ENCODE peak calls at places on chromosomes 16 and 17, in ten cellular contexts. M is SJCRH30, D is H54, V is iris pigment epithelial cell, Y is AG10803, O is ascending aorta, A is T-helper 17 cell, R is stromal cell of bone marrow, S is neural crest cell, W is memory B cell. J is an unnamed sample.

GRCh38 chr16:5582529-5582928 is 484.9 kb upstream of the EEF2KMT start:
- DNase-seq in M (no peak), D (no peak), V (no peak), Y (no peak), O (no peak), A (no peak), R (no peak), S (no peak), W (no peak), J (no peak)

GRCh38 chr17:41334899-41335298 is 15.7 kb downstream of the KRT33A start:
- DNase-seq in M (no peak), D (no peak), V (no peak), Y (no peak), O (no peak), A (no peak), R (no peak), S (no peak), W (no peak), J (no peak)

GRCh38 chr16:58399718-58400633 is 7.7 kb downstream of the GINS3 start:
- DNase-seq in M (peak; percentile 27), D (no peak), V (no peak), Y (no peak), O (no peak), A (no peak), R (no peak), S (no peak), W (no peak), J (no peak)

GRCh38 chr16:56424791-56425438 is 430 bp downstream of the AMFR start:
- DNase-seq in M (peak; percentile 55), D (peak; percentile 14), V (no peak), Y (peak; percentile 5), O (peak; percentile 67), A (peak; percentile 15), R (no peak), S (peak; percentile 36), W (peak; percentile 21), J (no peak)

GRCh38 chr17:38628441-38628840 is 22.7 kb upstream of the SRCIN1 start:
- DNase-seq in M (peak; percentile 28), D (no peak), V (peak; percentile 14), Y (peak; percentile 6), O (peak; percentile 7), A (no peak), R (no peak), S (no peak), W (no peak), J (no peak)

GRCh38 chr16:57388359-57389086 is 16.0 kb upstream of the CCL17 start:
- DNase-seq in M (peak; percentile 33), D (no peak), V (no peak), Y (no peak), O (no peak), A (no peak), R (no peak), S (no peak), W (no peak), J (no peak)

GRCh38 chr16:31084584-31085298 is 4.0 kb downstream of the PRSS53 start:
- DNase-seq in M (peak; percentile 80), D (no peak), V (no peak), Y (no peak), O (no peak), A (no peak), R (no peak), S (no peak), W (no peak), J (no peak)

GRCh38 chr17:64182325-64183012 is 52.5 kb upstream of the ERN1 start:
- DNase-seq in M (no peak), D (no peak), V (no peak), Y (no peak), O (no peak), A (no peak), R (no peak), S (no peak), W (no peak), J (no peak)

GRCh38 chr17:73820686-73821448 is 176.6 kb upstream of the SDK2 start:
- DNase-seq in M (peak; percentile 31), D (no peak), V (no peak), Y (peak; percentile 34), O (no peak), A (no peak), R (no peak), S (peak; percentile 18), W (no peak), J (peak; percentile 49)

GRCh38 chr16:69190598-69190997 is 3.6 kb downstream of the SNTB2 start:
- DNase-seq in M (no peak), D (no peak), V (peak; percentile 55), Y (no peak), O (no peak), A (no peak), R (no peak), S (no peak), W (no peak), J (no peak)

GRCh38 chr17:3738562-3739295 is 15.0 kb downstream of the HASPIN start:
- DNase-seq in M (no peak), D (no peak), V (no peak), Y (no peak), O (no peak), A (no peak), R (no peak), S (no peak), W (peak; percentile 29), J (peak; percentile 76)

GRCh38 chr17:82939213-82940030 is 99.6 kb upstream of the ZNF750 start:
- DNase-seq in M (no peak), D (no peak), V (no peak), Y (no peak), O (peak; percentile 43), A (no peak), R (no peak), S (no peak), W (no peak), J (no peak)

GRCh38 chr17:42458497-42459255 is at the start of gene ATP6V0A1:
- DNase-seq in M (peak; percentile 93), D (peak; percentile 81), V (peak; percentile 89), Y (peak; percentile 75), O (peak; percentile 97), A (peak; percentile 74), R (peak; percentile 72), S (peak; percentile 89), W (peak; percentile 81), J (peak; percentile 84)

GRCh38 chr16:73027655-73028220 is 20.2 kb downstream of the ZFHX3 start:
- DNase-seq in M (no peak), D (no peak), V (no peak), Y (no peak), O (peak; percentile 59), A (no peak), R (no peak), S (no peak), W (no peak), J (no peak)

GRCh38 chr17:9645858-9646555 is 690 bp downstream of the USP43 start:
- DNase-seq in M (no peak), D (no peak), V (peak; percentile 36), Y (no peak), O (no peak), A (peak; percentile 8), R (no peak), S (peak; percentile 30), W (no peak), J (peak; percentile 28)

GRCh38 chr17:9765302-9765701 is 26.1 kb downstream of the DHRS7C start:
- DNase-seq in M (no peak), D (no peak), V (no peak), Y (no peak), O (no peak), A (no peak), R (no peak), S (no peak), W (no peak), J (no peak)

GRCh38 chr16:4315185-4316102 is at the start of gene GLIS2:
- DNase-seq in M (peak; percentile 81), D (peak; percentile 86), V (peak; percentile 80), Y (peak; percentile 83), O (peak; percentile 84), A (no peak), R (no peak), S (peak; percentile 66), W (no peak), J (peak; percentile 59)